ENCODE peak calls at places on chromosomes 1 and 21, in six cellular contexts. Y, H, E, A, B and S are unnamed samples.

GRCh38 chr1:201678264-201679101 is 139.6 kb downstream of the NAV1 start:
- DNase-seq in B (no peak), E (no peak), Y (no peak), H (no peak), A (peak; percentile 24), S (no peak)

GRCh38 chr1:88433556-88433955 is 250.5 kb upstream of the PKN2 start:
- DNase-seq in B (no peak), H (no peak), E (no peak), Y (no peak), A (no peak), S (no peak)

GRCh38 chr1:29516063-29516820 is 279.9 kb downstream of the PTPRU start:
- DNase-seq in H (no peak), Y (no peak), B (no peak), A (no peak), E (no peak), S (no peak)

GRCh38 chr21:43881283-43881682 is 16.3 kb downstream of the AGPAT3 start:
- DNase-seq in H (no peak), Y (no peak), B (no peak), A (no peak), E (no peak), S (no peak)

GRCh38 chr1:13517193-13517812 is 3.5 kb upstream of the LRRC38 start:
- DNase-seq in Y (no peak), H (no peak), B (no peak), E (no peak), A (no peak), S (no peak)

GRCh38 chr1:237471377-237471776 is 419.3 kb downstream of the ZP4 start:
- DNase-seq in Y (no peak), A (no peak), B (no peak), H (no peak), E (no peak), S (no peak)

GRCh38 chr1:21284206-21285137 is 5.8 kb downstream of the ECE1 start:
- DNase-seq in H (no peak), E (no peak), B (no peak), A (no peak), Y (no peak), S (no peak)

GRCh38 chr1:246687002-246687401 is 37.2 kb upstream of the SCCPDH start:
- DNase-seq in B (no peak), A (no peak), E (no peak), Y (no peak), H (no peak), S (no peak)

GRCh38 chr1:8394456-8395321 is 76.8 kb downstream of the SLC45A1 start:
- DNase-seq in Y (no peak), B (peak; percentile 84), A (peak; percentile 94), E (no peak), H (peak; percentile 82), S (no peak)

GRCh38 chr1:230277201-230277771 is 148.8 kb downstream of the PGBD5 start:
- DNase-seq in A (no peak), Y (no peak), B (no peak), E (no peak), H (no peak), S (no peak)

GRCh38 chr1:26323382-26323781 is 5.6 kb downstream of the CD52 start:
- DNase-seq in H (no peak), Y (no peak), B (no peak), A (no peak), E (no peak), S (no peak)

DNA sequence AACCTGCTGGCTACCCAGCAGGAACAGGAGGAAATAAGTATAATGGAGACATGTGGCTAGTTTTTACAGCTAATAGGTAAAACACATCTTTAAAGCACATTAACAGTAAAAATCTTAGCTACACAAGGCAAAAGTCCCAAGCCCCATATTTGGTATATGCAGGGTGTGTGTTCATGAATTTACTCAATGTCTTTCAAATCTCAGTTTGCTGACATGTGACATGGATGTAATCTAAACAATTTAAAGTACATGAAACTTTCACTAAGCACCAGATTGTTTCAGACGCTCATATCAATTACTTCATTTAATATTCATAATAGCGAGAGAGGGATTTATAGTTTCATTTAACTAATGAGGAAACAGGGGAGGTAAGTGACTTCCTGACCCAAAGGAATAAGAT is 3.9 kb downstream of the TACSTD2 start:
- DNase-seq in Y (no peak), B (no peak), E (no peak), A (no peak), H (no peak), S (no peak)
- H3K4me3 ChIP-seq in Y (no peak overlapping the region), B (no peak overlapping the region), E (no peak overlapping the region), A (no peak overlapping the region), H (no peak overlapping the region), S (no peak overlapping the region)

GRCh38 chr1:18955442-18956188 is 861 bp downstream of the IFFO2 start:
- DNase-seq in A (no peak), H (no peak), E (no peak), B (no peak), Y (peak; percentile 31), S (no peak)
- TF ChIP-seq CTCF in A (no peak), H (no peak), E (no peak), B (no peak), Y (no peak), S (peak; percentile 23)

GRCh38 chr1:76867342-76868130 is at the start of gene ST6GALNAC5:
- DNase-seq in A (no peak), Y (no peak), B (no peak), E (no peak), H (no peak), S (no peak)
- H3K4me3 ChIP-seq in A (peak within 1 kb of the TSS; percentile 56), Y (peak within 1 kb of the TSS; percentile 34), B (peak within 1 kb of the TSS; percentile 42), E (peak within 1 kb of the TSS; percentile 79), H (peak within 1 kb of the TSS; percentile 63), S (peak within 1 kb of the TSS; percentile 51)

GRCh38 chr21:30268608-30269197 is 14.0 kb downstream of the KRTAP24-1 start:
- DNase-seq in B (no peak), A (no peak), Y (no peak), E (no peak), H (no peak), S (no peak)
- TF ChIP-seq CTCF in B (no peak), A (peak; percentile 34), Y (no peak), E (no peak), H (no peak), S (peak; percentile 47)

DNA sequence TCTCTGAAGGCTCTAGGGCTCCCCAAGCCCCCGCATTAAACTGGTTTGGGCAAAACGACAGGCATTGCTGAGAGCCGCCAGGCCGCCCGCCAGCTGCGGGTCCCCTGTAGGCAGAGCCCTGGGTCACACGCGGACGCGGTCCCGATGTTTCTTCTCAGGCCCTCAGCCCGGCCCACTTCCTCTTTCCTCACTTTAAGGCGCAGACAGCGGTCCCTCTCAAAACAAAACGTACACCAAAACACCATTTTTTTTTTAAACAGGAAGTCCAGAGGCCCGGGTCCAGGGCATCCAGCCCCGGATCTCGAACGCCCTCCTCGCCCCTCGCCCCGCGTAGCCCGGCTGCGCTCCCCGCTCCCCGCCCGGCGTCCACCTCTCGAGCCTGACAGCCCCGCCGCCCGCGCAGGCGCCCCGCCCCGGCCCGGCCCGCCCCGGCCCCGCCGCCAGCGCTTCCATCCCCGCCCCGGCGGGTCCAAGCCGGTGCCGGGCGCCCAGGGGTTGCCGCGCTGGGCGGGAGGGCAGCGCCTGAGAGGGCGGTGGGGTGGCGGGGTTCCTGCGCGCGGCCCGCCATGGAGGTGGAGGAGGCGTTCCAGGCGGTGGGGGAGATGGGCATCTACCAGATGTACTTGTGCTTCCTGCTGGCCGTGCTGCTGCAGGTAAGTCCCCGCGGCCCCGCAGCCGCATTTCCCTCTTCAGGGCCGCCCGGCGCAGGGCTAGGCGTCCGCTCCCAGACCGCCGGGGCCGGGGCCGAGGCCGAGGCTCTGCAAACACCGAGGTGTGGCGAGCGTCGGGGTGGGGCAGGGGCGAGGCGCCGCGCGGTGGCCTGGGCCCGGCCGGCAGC is at the start of gene SLC22A15:
- DNase-seq in H (no peak), A (no peak), B (no peak), Y (no peak), E (peak; percentile 27), S (no peak)
- H3K4me3 ChIP-seq in H (peak within 1 kb of the TSS; percentile 55), A (peak within 1 kb of the TSS; percentile 62), B (peak within 1 kb of the TSS; percentile 57), Y (peak within 1 kb of the TSS; percentile 48), E (peak within 1 kb of the TSS; percentile 80), S (peak within 1 kb of the TSS; percentile 65)